ENCODE peak calls at places on chromosomes 11 and 22, in eight cellular contexts. One of them, this sample, is unnamed.

GRCh38 chr11:1109918-1110705 is 35.4 kb downstream of the MUC2 start:
- DNase-seq in body of pancreas: no peak
- DNase-seq in cardiac fibroblast: no peak
- DNase-seq in choroid plexus epithelial cell: no peak
- DNase-seq in heart left ventricle: no peak
- DNase-seq in fibroblast of pulmonary artery: no peak
- DNase-seq in fibroblast of lung: no peak
- DNase-seq in GM12865: no peak
- DNase-seq in this sample: no peak

GRCh38 chr11:71079795-71080194 is 172.6 kb downstream of the SHANK2 start:
- DNase-seq in fibroblast of pulmonary artery: no peak
- DNase-seq in choroid plexus epithelial cell: no peak
- DNase-seq in heart left ventricle: no peak
- DNase-seq in cardiac fibroblast: no peak
- DNase-seq in fibroblast of lung: no peak
- DNase-seq in GM12865: no peak
- DNase-seq in body of pancreas: no peak
- DNase-seq in this sample: no peak

GRCh38 chr11:78397398-78397797 is 20.2 kb downstream of the GAB2 start:
- DNase-seq in body of pancreas: no peak
- DNase-seq in fibroblast of lung: no peak
- DNase-seq in GM12865: peak
- DNase-seq in fibroblast of pulmonary artery: no peak
- DNase-seq in cardiac fibroblast: no peak
- DNase-seq in choroid plexus epithelial cell: no peak
- DNase-seq in heart left ventricle: no peak
- DNase-seq in this sample: no peak

GRCh38 chr22:36913431-36914382 is at the start of gene CSF2RB:
- DNase-seq in GM12865: peak
- DNase-seq in choroid plexus epithelial cell: no peak
- DNase-seq in fibroblast of lung: no peak
- DNase-seq in cardiac fibroblast: peak
- DNase-seq in heart left ventricle: peak
- DNase-seq in fibroblast of pulmonary artery: peak
- DNase-seq in body of pancreas: no peak
- DNase-seq in this sample: no peak

GRCh38 chr11:22666700-22667439 is 459 bp downstream of the GAS2 start:
- DNase-seq in GM12865: peak
- DNase-seq in fibroblast of lung: peak
- DNase-seq in fibroblast of pulmonary artery: peak
- DNase-seq in choroid plexus epithelial cell: peak
- DNase-seq in heart left ventricle: peak
- DNase-seq in cardiac fibroblast: peak
- DNase-seq in body of pancreas: peak
- DNase-seq in this sample: no peak

GRCh38 chr11:118194835-118195627 is 18.6 kb upstream of the SCN2B start:
- DNase-seq in cardiac fibroblast: peak
- DNase-seq in choroid plexus epithelial cell: peak
- DNase-seq in fibroblast of lung: peak
- DNase-seq in GM12865: no peak
- DNase-seq in heart left ventricle: peak
- DNase-seq in fibroblast of pulmonary artery: peak
- DNase-seq in body of pancreas: peak
- DNase-seq in this sample: peak

GRCh38 chr11:12552677-12553076 is 121.5 kb upstream of the TEAD1 start:
- DNase-seq in cardiac fibroblast: peak
- DNase-seq in fibroblast of lung: peak
- DNase-seq in choroid plexus epithelial cell: peak
- DNase-seq in GM12865: no peak
- DNase-seq in heart left ventricle: no peak
- DNase-seq in body of pancreas: no peak
- DNase-seq in fibroblast of pulmonary artery: peak
- DNase-seq in this sample: peak

GRCh38 chr11:1837171-1838076 is 1.4 kb upstream of the TNNI2 start:
- DNase-seq in fibroblast of pulmonary artery: peak
- DNase-seq in GM12865: peak
- DNase-seq in cardiac fibroblast: peak
- DNase-seq in fibroblast of lung: peak
- DNase-seq in body of pancreas: peak
- DNase-seq in heart left ventricle: peak
- DNase-seq in choroid plexus epithelial cell: peak
- DNase-seq in this sample: peak

DNA sequence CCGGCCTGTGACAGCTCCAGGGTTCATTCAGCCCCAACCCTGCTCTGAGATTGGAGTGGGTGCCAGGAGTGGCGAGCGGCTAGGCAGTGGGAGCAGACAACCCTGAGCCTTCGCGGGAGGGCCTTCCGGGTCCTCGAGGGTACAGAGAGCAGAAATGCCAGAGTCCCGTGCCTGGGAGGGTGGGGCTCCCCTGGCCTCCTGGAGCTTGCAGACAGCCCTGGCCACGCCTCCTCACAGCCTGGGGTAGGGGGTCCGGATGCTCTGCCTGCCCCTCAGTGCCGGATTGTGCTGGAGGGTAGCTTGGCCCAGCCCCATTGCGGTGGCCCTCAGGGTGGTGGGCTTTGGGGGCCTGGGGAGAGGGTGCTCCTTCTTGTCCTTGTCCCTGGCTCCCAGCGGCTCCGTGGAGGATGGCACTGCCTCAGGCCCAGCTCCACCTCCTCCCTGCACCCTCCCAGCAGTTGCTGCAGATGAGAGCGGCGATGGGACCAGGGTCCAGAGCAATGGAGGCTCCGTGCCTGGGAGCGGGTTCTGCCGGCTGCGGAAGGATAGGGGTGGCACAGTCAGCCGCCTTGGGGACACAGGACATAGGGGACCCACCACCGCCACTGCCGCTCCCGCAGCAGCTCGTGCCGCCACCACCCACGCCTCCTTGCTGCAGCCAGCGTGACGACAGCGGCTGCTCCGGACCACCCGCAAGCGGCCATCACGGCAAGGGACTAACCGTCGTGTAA is 34.9 kb upstream of the OR10G7 start:
- DNase-seq in choroid plexus epithelial cell: no peak
- DNase-seq in fibroblast of lung: no peak
- DNase-seq in heart left ventricle: no peak
- DNase-seq in cardiac fibroblast: no peak
- DNase-seq in body of pancreas: no peak
- DNase-seq in fibroblast of pulmonary artery: no peak
- DNase-seq in GM12865: peak
- DNase-seq in this sample: no peak
- TF ChIP-seq CTCF in choroid plexus epithelial cell: no peak
- TF ChIP-seq CTCF in fibroblast of lung: peak
- TF ChIP-seq CTCF in heart left ventricle: no peak
- TF ChIP-seq CTCF in cardiac fibroblast: no peak
- TF ChIP-seq CTCF in body of pancreas: no peak
- TF ChIP-seq CTCF in fibroblast of pulmonary artery: no peak
- TF ChIP-seq CTCF in GM12865: no peak
- TF ChIP-seq CTCF in this sample: no peak

GRCh38 chr11:46390331-46391171 is 1.0 kb downstream of the CHRM4 start:
- DNase-seq in cardiac fibroblast: no peak
- DNase-seq in fibroblast of pulmonary artery: no peak
- DNase-seq in heart left ventricle: no peak
- DNase-seq in body of pancreas: no peak
- DNase-seq in fibroblast of lung: no peak
- DNase-seq in GM12865: no peak
- DNase-seq in choroid plexus epithelial cell: no peak
- DNase-seq in this sample: no peak
- H3K4me3 ChIP-seq in cardiac fibroblast: no peak
- H3K4me3 ChIP-seq in fibroblast of pulmonary artery: no peak
- H3K4me3 ChIP-seq in heart left ventricle: no peak
- H3K4me3 ChIP-seq in body of pancreas: no peak
- H3K4me3 ChIP-seq in fibroblast of lung: no peak
- H3K4me3 ChIP-seq in GM12865: no peak
- H3K4me3 ChIP-seq in choroid plexus epithelial cell: no peak
- H3K4me3 ChIP-seq in this sample: no peak

GRCh38 chr11:107050126-107050525 is 31.9 kb upstream of the GUCY1A2 start:
- DNase-seq in cardiac fibroblast: no peak
- DNase-seq in fibroblast of lung: peak
- DNase-seq in fibroblast of pulmonary artery: no peak
- DNase-seq in choroid plexus epithelial cell: peak
- DNase-seq in body of pancreas: no peak
- DNase-seq in heart left ventricle: no peak
- DNase-seq in GM12865: no peak
- DNase-seq in this sample: no peak
- TF ChIP-seq CTCF in cardiac fibroblast: no peak
- TF ChIP-seq CTCF in fibroblast of lung: no peak
- TF ChIP-seq CTCF in fibroblast of pulmonary artery: no peak
- TF ChIP-seq CTCF in choroid plexus epithelial cell: no peak
- TF ChIP-seq CTCF in body of pancreas: no peak
- TF ChIP-seq CTCF in heart left ventricle: no peak
- TF ChIP-seq CTCF in GM12865: no peak
- TF ChIP-seq CTCF in this sample: no peak

DNA sequence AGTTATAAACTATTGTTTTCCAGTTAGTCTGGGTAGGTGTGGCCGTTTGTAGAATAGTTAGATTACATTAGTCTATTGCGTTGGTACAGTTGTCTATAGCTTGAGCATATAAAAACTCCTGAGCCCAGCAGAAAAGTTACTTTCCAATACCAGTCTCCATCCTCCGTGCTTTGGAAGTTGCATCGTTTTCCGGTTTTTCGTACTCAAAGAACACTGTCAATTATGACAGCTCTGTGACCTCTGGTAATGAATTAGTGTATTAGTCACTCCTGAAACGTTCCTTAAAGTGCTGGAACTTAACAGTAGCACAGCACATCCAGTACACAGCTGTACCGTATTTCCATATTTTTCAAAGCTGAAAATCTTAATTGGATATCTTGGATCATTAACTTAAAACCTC is 808 bp upstream of the MSANTD2 start:
- DNase-seq in GM12865: no peak
- DNase-seq in fibroblast of pulmonary artery: peak
- DNase-seq in body of pancreas: no peak
- DNase-seq in fibroblast of lung: peak
- DNase-seq in choroid plexus epithelial cell: peak
- DNase-seq in cardiac fibroblast: peak
- DNase-seq in heart left ventricle: no peak
- DNase-seq in this sample: peak
- H3K4me3 ChIP-seq in GM12865: peak
- H3K4me3 ChIP-seq in fibroblast of pulmonary artery: peak
- H3K4me3 ChIP-seq in body of pancreas: peak
- H3K4me3 ChIP-seq in fibroblast of lung: peak
- H3K4me3 ChIP-seq in choroid plexus epithelial cell: peak
- H3K4me3 ChIP-seq in cardiac fibroblast: peak
- H3K4me3 ChIP-seq in heart left ventricle: peak
- H3K4me3 ChIP-seq in this sample: peak

GRCh38 chr22:45262931-45263789 is 21.6 kb upstream of the UPK3A start:
- DNase-seq in fibroblast of pulmonary artery: no peak
- DNase-seq in fibroblast of lung: no peak
- DNase-seq in heart left ventricle: peak
- DNase-seq in choroid plexus epithelial cell: no peak
- DNase-seq in GM12865: peak
- DNase-seq in cardiac fibroblast: no peak
- DNase-seq in body of pancreas: no peak
- DNase-seq in this sample: peak

GRCh38 chr22:45261407-45262088 is 20.9 kb upstream of the KIAA0930 start:
- DNase-seq in fibroblast of lung: no peak
- DNase-seq in GM12865: no peak
- DNase-seq in cardiac fibroblast: no peak
- DNase-seq in choroid plexus epithelial cell: no peak
- DNase-seq in heart left ventricle: no peak
- DNase-seq in body of pancreas: no peak
- DNase-seq in fibroblast of pulmonary artery: no peak
- DNase-seq in this sample: no peak

GRCh38 chr22:45262195-45262930 is 21.7 kb upstream of the KIAA0930 start:
- DNase-seq in choroid plexus epithelial cell: no peak
- DNase-seq in heart left ventricle: no peak
- DNase-seq in fibroblast of lung: no peak
- DNase-seq in GM12865: no peak
- DNase-seq in body of pancreas: no peak
- DNase-seq in cardiac fibroblast: no peak
- DNase-seq in fibroblast of pulmonary artery: no peak
- DNase-seq in this sample: no peak

GRCh38 chr22:45265546-45265945 is 19.2 kb upstream of the UPK3A start:
- DNase-seq in fibroblast of lung: no peak
- DNase-seq in fibroblast of pulmonary artery: no peak
- DNase-seq in GM12865: no peak
- DNase-seq in cardiac fibroblast: no peak
- DNase-seq in choroid plexus epithelial cell: peak
- DNase-seq in body of pancreas: no peak
- DNase-seq in heart left ventricle: no peak
- DNase-seq in this sample: no peak

GRCh38 chr22:45263790-45264269 is 20.9 kb upstream of the UPK3A start:
- DNase-seq in heart left ventricle: peak
- DNase-seq in body of pancreas: peak
- DNase-seq in GM12865: peak
- DNase-seq in fibroblast of pulmonary artery: peak
- DNase-seq in choroid plexus epithelial cell: peak
- DNase-seq in fibroblast of lung: peak
- DNase-seq in cardiac fibroblast: peak
- DNase-seq in this sample: peak
- TF ChIP-seq CTCF in heart left ventricle: peak
- TF ChIP-seq CTCF in body of pancreas: peak
- TF ChIP-seq CTCF in GM12865: peak
- TF ChIP-seq CTCF in fibroblast of pulmonary artery: peak
- TF ChIP-seq CTCF in choroid plexus epithelial cell: peak
- TF ChIP-seq CTCF in fibroblast of lung: peak
- TF ChIP-seq CTCF in cardiac fibroblast: peak
- TF ChIP-seq CTCF in this sample: peak

GRCh38 chr11:65897020-65897471 is 3.1 kb downstream of the FOSL1 start:
- DNase-seq in fibroblast of pulmonary artery: no peak
- DNase-seq in cardiac fibroblast: no peak
- DNase-seq in fibroblast of lung: peak
- DNase-seq in GM12865: no peak
- DNase-seq in heart left ventricle: no peak
- DNase-seq in choroid plexus epithelial cell: no peak
- DNase-seq in body of pancreas: no peak
- DNase-seq in this sample: no peak
- H3K4me3 ChIP-seq in fibroblast of pulmonary artery: no peak
- H3K4me3 ChIP-seq in cardiac fibroblast: no peak
- H3K4me3 ChIP-seq in fibroblast of lung: peak
- H3K4me3 ChIP-seq in GM12865: no peak
- H3K4me3 ChIP-seq in heart left ventricle: no peak
- H3K4me3 ChIP-seq in choroid plexus epithelial cell: no peak
- H3K4me3 ChIP-seq in body of pancreas: no peak
- H3K4me3 ChIP-seq in this sample: peak

DNA sequence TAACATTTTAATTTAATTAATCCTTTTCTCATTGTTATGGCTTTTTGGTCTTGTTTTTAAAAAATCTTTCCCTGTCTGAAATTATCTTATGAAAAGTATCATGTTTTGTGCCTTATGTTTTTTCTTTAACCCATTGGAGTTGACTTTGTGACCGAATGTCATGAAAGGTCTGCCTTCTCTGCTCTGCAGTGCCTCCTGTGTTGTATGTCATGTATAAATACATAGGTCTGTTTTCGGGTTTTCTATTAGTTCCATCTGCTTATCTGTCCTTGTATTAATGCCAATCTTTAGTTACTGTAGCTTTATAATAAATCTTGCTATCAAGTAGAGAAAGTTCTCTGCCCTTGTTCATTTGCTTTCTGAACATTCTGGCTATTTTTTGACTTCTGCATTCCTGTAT is 73.0 kb downstream of the ZBTB44 start:
- DNase-seq in body of pancreas: no peak
- DNase-seq in choroid plexus epithelial cell: no peak
- DNase-seq in GM12865: no peak
- DNase-seq in fibroblast of pulmonary artery: no peak
- DNase-seq in fibroblast of lung: no peak
- DNase-seq in heart left ventricle: no peak
- DNase-seq in cardiac fibroblast: no peak
- DNase-seq in this sample: no peak
- TF ChIP-seq CTCF in body of pancreas: no peak
- TF ChIP-seq CTCF in choroid plexus epithelial cell: no peak
- TF ChIP-seq CTCF in GM12865: no peak
- TF ChIP-seq CTCF in fibroblast of pulmonary artery: no peak
- TF ChIP-seq CTCF in fibroblast of lung: peak
- TF ChIP-seq CTCF in heart left ventricle: no peak
- TF ChIP-seq CTCF in cardiac fibroblast: no peak
- TF ChIP-seq CTCF in this sample: no peak